ENCODE peak calls at places on chromosome 1, in four cellular contexts. One of them, this sample, is unnamed.
A peak's percentile ranks its signal among the peaks of the same experiment; 100 is the strongest.

GRCh38 chr1:224090116-224090515 is 23.8 kb upstream of the FBXO28 start:
- DNase-seq in K562: no peak
- DNase-seq in H1: no peak
- DNase-seq in WTC11: no peak
- DNase-seq in this sample: no peak

GRCh38 chr1:113201560-113201959 is 128.6 kb downstream of the LRIG2 start:
- DNase-seq in K562: no peak
- DNase-seq in H1: no peak
- DNase-seq in WTC11: no peak
- DNase-seq in this sample: no peak

GRCh38 chr1:155052412-155053400 is 1.6 kb downstream of the ADAM15 start:
- DNase-seq in K562: peak; percentile 65
- DNase-seq in H1: no peak
- DNase-seq in WTC11: no peak
- DNase-seq in this sample: no peak

GRCh38 chr1:57586842-57587241 is 163.0 kb upstream of the DAB1 start:
- DNase-seq in K562: no peak
- DNase-seq in H1: no peak
- DNase-seq in WTC11: no peak
- DNase-seq in this sample: no peak

GRCh38 chr1:3771108-3772026 is 1.2 kb upstream of the SMIM1 start:
- DNase-seq in K562: peak; percentile 55
- DNase-seq in H1: no peak
- DNase-seq in WTC11: no peak
- DNase-seq in this sample: no peak

GRCh38 chr1:41341365-41341683 is 19.9 kb upstream of the FOXO6 start:
- DNase-seq in K562: no peak
- DNase-seq in H1: no peak
- DNase-seq in WTC11: no peak
- DNase-seq in this sample: no peak

GRCh38 chr1:109763646-109764415 is at the start of gene EPS8L3:
- DNase-seq in K562: no peak
- DNase-seq in H1: no peak
- DNase-seq in WTC11: no peak
- DNase-seq in this sample: no peak

GRCh38 chr1:38062361-38063288 is 16.0 kb upstream of the POU3F1 start:
- DNase-seq in K562: no peak
- DNase-seq in H1: no peak
- DNase-seq in WTC11: no peak
- DNase-seq in this sample: no peak

GRCh38 chr1:109904105-109904817 is 6.4 kb upstream of the CSF1 start:
- DNase-seq in K562: no peak
- DNase-seq in H1: no peak
- DNase-seq in WTC11: no peak
- DNase-seq in this sample: no peak

GRCh38 chr1:28437260-28437923 is 67.9 kb downstream of the PHACTR4 start:
- DNase-seq in K562: peak; percentile 63
- DNase-seq in H1: no peak
- DNase-seq in WTC11: no peak
- DNase-seq in this sample: peak; percentile 50

GRCh38 chr1:201429771-201430501 is 8.4 kb upstream of the TNNI1 start:
- DNase-seq in K562: no peak
- DNase-seq in H1: no peak
- DNase-seq in WTC11: no peak
- DNase-seq in this sample: no peak

GRCh38 chr1:53739109-53739681 is at the start of gene GLIS1:
- DNase-seq in K562: peak; percentile 93
- DNase-seq in H1: peak; percentile 33
- DNase-seq in WTC11: peak; percentile 93
- DNase-seq in this sample: peak; percentile 37

GRCh38 chr1:236259043-236259442 is 22.7 kb downstream of the ERO1B start:
- DNase-seq in K562: no peak
- DNase-seq in H1: no peak
- DNase-seq in WTC11: no peak
- DNase-seq in this sample: no peak

GRCh38 chr1:67957026-67957425 is 93.4 kb downstream of the DIRAS3 start:
- DNase-seq in K562: no peak
- DNase-seq in H1: no peak
- DNase-seq in WTC11: no peak
- DNase-seq in this sample: no peak

GRCh38 chr1:50110084-50110615 is 1.4 kb downstream of the ELAVL4 start:
- DNase-seq in K562: no peak
- DNase-seq in H1: no peak
- DNase-seq in WTC11: no peak
- DNase-seq in this sample: no peak

GRCh38 chr1:20028125-20028524 is 41.9 kb upstream of the PLA2G5 start:
- DNase-seq in K562: no peak
- DNase-seq in H1: no peak
- DNase-seq in WTC11: no peak
- DNase-seq in this sample: no peak

GRCh38 chr1:154775559-154776338 is 94.3 kb downstream of the KCNN3 start:
- DNase-seq in K562: no peak
- DNase-seq in H1: no peak
- DNase-seq in WTC11: no peak
- DNase-seq in this sample: no peak

GRCh38 chr1:10733967-10734366 is 62.5 kb downstream of the CASZ1 start:
- DNase-seq in K562: no peak
- DNase-seq in H1: no peak
- DNase-seq in WTC11: no peak
- DNase-seq in this sample: no peak
- TF ChIP-seq ATF3 in K562: no peak
- TF ChIP-seq ATF3 in H1: no peak
- TF ChIP-seq ATF3 in WTC11: no peak
- TF ChIP-seq ATF3 in this sample: no peak

GRCh38 chr1:221711642-221712041 is 30.2 kb downstream of the DUSP10 start:
- DNase-seq in K562: no peak
- DNase-seq in H1: no peak
- DNase-seq in WTC11: no peak
- DNase-seq in this sample: no peak

GRCh38 chr1:221714227-221715116 is 27.4 kb downstream of the DUSP10 start:
- DNase-seq in K562: peak; percentile 85
- DNase-seq in H1: no peak
- DNase-seq in WTC11: no peak
- DNase-seq in this sample: no peak

GRCh38 chr1:221711156-221711577 is 30.7 kb downstream of the DUSP10 start:
- DNase-seq in K562: no peak
- DNase-seq in H1: no peak
- DNase-seq in WTC11: no peak
- DNase-seq in this sample: no peak

GRCh38 chr1:221712776-221713431 is 29.0 kb downstream of the DUSP10 start:
- DNase-seq in K562: no peak
- DNase-seq in H1: no peak
- DNase-seq in WTC11: no peak
- DNase-seq in this sample: no peak

DNA sequence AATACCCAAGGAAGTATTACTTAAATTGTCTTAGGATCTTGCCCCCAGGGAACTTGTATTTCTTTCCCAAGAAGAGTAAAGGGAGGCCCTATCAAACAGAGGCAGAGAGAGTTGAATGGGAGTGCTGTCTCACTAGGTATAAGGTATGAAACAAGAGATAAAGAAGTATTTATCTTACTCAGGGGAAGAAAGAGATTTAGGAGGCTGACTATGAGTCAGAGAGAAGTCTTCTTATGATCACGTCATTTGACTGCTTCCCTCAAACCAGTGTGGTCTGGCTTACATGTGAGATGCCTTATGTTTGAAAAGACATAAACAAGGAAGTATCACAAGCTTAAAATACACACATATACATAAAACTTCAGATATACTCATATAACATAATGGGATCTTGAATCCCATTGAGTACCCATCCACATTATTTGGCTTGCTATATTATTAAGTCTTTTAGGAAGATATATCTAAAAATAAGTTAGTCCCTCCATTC is 29.6 kb downstream of the DUSP10 start:
- DNase-seq in K562: peak; percentile 81
- DNase-seq in H1: no peak
- DNase-seq in WTC11: no peak
- DNase-seq in this sample: no peak
- TF ChIP-seq ATF3 in K562: no peak
- TF ChIP-seq ATF3 in H1: no peak
- TF ChIP-seq ATF3 in WTC11: no peak
- TF ChIP-seq ATF3 in this sample: no peak

GRCh38 chr1:39976732-39977131 is 21.8 kb downstream of the MFSD2A start:
- DNase-seq in K562: no peak
- DNase-seq in H1: no peak
- DNase-seq in WTC11: peak; percentile 27
- DNase-seq in this sample: no peak
- TF ChIP-seq ATF3 in K562: no peak
- TF ChIP-seq ATF3 in H1: no peak
- TF ChIP-seq ATF3 in WTC11: no peak
- TF ChIP-seq ATF3 in this sample: no peak

GRCh38 chr1:118155106-118155505 is 29.9 kb downstream of the SPAG17 start:
- DNase-seq in K562: no peak
- DNase-seq in H1: no peak
- DNase-seq in WTC11: no peak
- DNase-seq in this sample: no peak

GRCh38 chr1:118148034-118148433 is 37.0 kb downstream of the SPAG17 start:
- DNase-seq in K562: no peak
- DNase-seq in H1: no peak
- DNase-seq in WTC11: no peak
- DNase-seq in this sample: no peak

GRCh38 chr1:118147542-118147941 is 37.5 kb downstream of the SPAG17 start:
- DNase-seq in K562: no peak
- DNase-seq in H1: no peak
- DNase-seq in WTC11: no peak
- DNase-seq in this sample: no peak

GRCh38 chr1:118154220-118154619 is 30.8 kb downstream of the SPAG17 start:
- DNase-seq in K562: peak; percentile 26
- DNase-seq in H1: no peak
- DNase-seq in WTC11: no peak
- DNase-seq in this sample: no peak

GRCh38 chr1:118151312-118151937 is 33.6 kb downstream of the SPAG17 start:
- DNase-seq in K562: peak; percentile 78
- DNase-seq in H1: peak; percentile 15
- DNase-seq in WTC11: peak; percentile 70
- DNase-seq in this sample: peak; percentile 39
- TF ChIP-seq ATF3 in K562: no peak
- TF ChIP-seq ATF3 in H1: no peak
- TF ChIP-seq ATF3 in WTC11: no peak
- TF ChIP-seq ATF3 in this sample: no peak

DNA sequence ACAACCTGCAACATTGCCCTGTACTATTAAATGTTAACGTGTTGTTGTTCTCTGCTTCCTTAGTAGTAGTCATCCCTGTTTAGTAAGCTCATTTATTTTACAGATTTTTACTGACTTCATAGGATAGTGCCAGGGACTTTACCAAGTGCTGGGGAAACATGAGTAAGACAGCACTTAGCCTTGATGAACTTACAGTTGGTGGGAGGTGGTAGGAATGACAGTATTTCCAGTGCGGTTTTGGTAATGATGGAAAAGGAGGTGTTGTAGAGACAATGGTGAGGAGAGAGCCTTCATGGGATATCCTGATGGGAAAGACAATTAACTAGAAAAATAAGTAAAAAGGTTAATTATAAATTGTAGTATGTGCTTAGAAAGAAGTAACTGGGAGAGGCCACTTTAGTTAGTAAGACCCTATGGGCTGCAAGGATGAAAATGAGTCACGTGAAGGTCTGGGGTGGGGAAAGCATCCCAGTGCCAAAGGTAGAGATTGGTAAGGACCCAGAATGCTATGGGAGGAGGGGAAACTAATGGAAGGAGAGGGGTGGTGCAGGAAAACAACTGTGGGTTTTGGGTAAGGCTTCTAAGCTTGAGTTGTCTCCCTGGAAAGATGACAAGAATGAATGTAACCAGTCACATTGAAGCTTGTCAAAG is 1.7 kb downstream of the RLF start:
- DNase-seq in K562: no peak
- DNase-seq in H1: no peak
- DNase-seq in WTC11: no peak
- DNase-seq in this sample: no peak
- TF ChIP-seq ATF3 in K562: no peak
- TF ChIP-seq ATF3 in H1: no peak
- TF ChIP-seq ATF3 in WTC11: no peak
- TF ChIP-seq ATF3 in this sample: no peak

DNA sequence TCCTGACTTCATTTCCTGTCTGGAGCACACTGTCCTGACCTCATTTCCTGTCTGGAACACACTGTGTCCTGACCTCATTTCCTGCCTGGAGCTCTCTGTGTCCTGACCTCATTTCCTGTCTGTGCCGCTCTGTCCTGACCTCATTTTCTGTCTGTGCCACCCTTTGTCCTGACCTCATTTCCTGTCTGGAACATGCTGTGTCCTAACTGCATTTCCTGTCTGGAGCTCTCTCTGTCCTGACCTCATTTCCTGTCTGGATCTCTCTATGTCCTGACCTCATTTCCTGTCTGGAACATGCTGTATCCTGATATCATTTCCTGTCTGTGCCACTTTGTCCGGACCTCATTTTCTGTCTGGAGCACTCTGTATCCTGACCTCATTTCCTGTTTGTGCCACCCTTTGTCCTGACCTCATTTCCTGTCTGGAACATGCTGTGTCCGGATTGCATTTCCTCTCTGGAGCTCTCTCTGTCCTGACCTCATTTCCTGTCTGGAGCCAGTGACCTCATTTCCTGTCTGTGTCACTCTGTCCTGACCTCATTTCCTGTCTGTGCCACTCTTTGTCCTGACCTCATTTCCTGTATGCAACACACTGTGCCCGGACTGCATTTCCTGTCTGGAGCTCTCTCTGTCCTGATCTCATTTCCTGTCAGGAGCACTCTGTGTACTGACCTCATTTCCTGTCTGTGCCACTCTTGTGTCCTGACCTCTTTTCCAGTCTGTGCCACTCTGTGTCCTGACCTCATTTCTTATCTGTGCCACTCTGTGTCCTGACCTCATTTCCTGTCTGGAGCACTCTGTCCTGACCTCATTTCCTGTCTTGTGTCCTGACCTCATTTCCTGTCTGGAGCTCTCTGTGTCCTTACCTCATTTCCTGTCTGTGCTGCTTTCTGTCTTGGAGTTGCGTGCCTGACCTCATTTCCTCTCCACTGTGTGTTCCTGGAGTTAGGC is 27.6 kb downstream of the SKI start:
- DNase-seq in K562: peak; percentile 76
- DNase-seq in H1: no peak
- DNase-seq in WTC11: no peak
- DNase-seq in this sample: peak; percentile 85
- TF ChIP-seq ATF3 in K562: peak; percentile 76
- TF ChIP-seq ATF3 in H1: no peak
- TF ChIP-seq ATF3 in WTC11: no peak
- TF ChIP-seq ATF3 in this sample: no peak

DNA sequence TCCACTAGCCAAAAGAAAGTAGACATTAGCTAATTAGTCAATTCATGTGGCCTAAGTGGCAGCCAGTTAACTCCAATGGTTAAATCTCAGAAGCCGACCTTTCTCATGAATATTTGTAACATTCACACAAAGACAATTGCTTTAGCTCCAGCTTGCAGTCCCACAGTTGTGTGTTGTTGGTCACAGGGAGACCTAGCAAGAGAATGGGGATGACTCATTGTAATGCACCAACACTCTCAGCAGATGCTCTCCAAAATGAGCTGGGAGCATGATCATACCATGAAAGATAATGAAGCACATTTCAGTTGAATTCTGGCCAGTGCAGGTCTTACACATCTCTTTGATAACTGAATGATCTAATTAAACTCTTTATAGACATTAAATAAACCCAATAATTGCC is 160.4 kb downstream of the HLX start:
- DNase-seq in K562: peak; percentile 61
- DNase-seq in H1: peak; percentile 3
- DNase-seq in WTC11: no peak
- DNase-seq in this sample: no peak
- TF ChIP-seq ATF3 in K562: no peak
- TF ChIP-seq ATF3 in H1: no peak
- TF ChIP-seq ATF3 in WTC11: no peak
- TF ChIP-seq ATF3 in this sample: no peak

This sample was measured in HCT116.